ENCODE peak calls at places on chromosomes 5 and 9, in seven cellular contexts. R is PC-9; U is WTC11; H is AG10803; M is CD8-positive, alpha-beta T cell; N is left ventricle myocardium inferior; P is mucosa of descending colon. Z is an unnamed sample.

GRCh38 chr5:176644878-176645670 is 2.2 kb upstream of the TSPAN17 start:
- DNase-seq in R (no peak), U (no peak), H (no peak), M (no peak), N (no peak), P (peak; percentile 24), Z (no peak)

GRCh38 chr5:118548761-118549160 is 439.6 kb downstream of the DTWD2 start:
- DNase-seq in R (no peak), U (no peak), H (peak; percentile 93), M (no peak), N (no peak), P (no peak), Z (peak; percentile 50)

GRCh38 chr9:72333758-72334157 is 31.2 kb downstream of the ZFAND5 start:
- DNase-seq in R (no peak), U (peak; percentile 65), H (no peak), M (no peak), N (no peak), P (no peak), Z (no peak)

GRCh38 chr9:93161801-93162635 is 21.9 kb upstream of the WNK2 start:
- DNase-seq in R (no peak), U (no peak), H (peak; percentile 9), M (no peak), N (no peak), P (no peak), Z (no peak)

GRCh38 chr5:111755942-111756353 is 1.0 kb downstream of the NREP start:
- DNase-seq in R (no peak), U (no peak), H (peak; percentile 70), M (no peak), N (no peak), P (no peak), Z (peak; percentile 49)

GRCh38 chr5:71907589-71908145 is 188.6 kb downstream of the CARTPT start:
- DNase-seq in R (no peak), U (no peak), H (no peak), M (no peak), N (no peak), P (no peak), Z (no peak)

GRCh38 chr9:107446491-107446890 is 43.1 kb downstream of the KLF4 start:
- DNase-seq in R (no peak), U (no peak), H (no peak), M (no peak), N (no peak), P (no peak), Z (no peak)

GRCh38 chr5:9622891-9623547 is 7.1 kb downstream of the TAS2R1 start:
- DNase-seq in R (no peak), U (no peak), H (peak; percentile 76), M (no peak), N (no peak), P (no peak), Z (no peak)

GRCh38 chr5:110161162-110161561 is 471.4 kb downstream of the MAN2A1 start:
- DNase-seq in R (no peak), U (no peak), H (no peak), M (no peak), N (no peak), P (no peak), Z (no peak)

GRCh38 chr9:35774907-35775635 is 16.3 kb upstream of the NPR2 start:
- DNase-seq in R (no peak), U (peak; percentile 16), H (no peak), M (no peak), N (no peak), P (no peak), Z (no peak)

GRCh38 chr9:123925161-123925560 is 4.8 kb downstream of the DENND1A start:
- DNase-seq in R (no peak), U (no peak), H (no peak), M (no peak), N (no peak), P (no peak), Z (no peak)

DNA sequence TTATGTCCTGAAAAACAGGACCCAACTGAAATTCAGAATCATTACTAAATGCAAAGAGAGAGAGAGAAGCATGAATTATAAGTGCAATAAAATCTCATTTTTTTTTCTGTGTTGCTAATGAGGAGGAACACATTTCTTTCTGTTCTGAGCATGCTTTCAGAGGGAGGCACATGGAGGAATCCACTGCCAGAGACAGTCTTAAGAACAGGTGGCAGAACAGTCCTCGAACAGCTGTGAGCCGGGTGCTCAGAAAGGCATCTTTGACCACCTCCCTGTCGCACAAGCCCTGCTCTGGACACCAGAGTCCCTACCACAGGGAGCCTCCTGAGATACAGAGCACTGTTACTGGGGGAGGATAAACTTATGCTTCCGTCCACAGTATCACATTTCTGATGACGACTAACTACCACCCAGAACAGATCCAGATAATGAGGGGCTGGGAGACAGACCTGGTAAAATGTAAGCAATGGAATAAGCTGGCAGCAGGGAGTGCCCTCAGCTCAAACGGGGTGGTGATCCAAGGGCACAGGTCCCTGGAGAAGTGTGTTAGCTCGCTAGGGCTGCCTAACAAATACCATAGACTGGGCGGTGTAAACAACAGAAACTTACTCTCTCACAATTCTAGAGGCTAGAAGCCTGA is 134.0 kb downstream of the SLC1A3 start:
- DNase-seq in R (no peak), U (no peak), H (no peak), M (no peak), N (no peak), P (no peak), Z (no peak)
- TF ChIP-seq CTCF in R (no peak), U (no peak), H (no peak), M (no peak), N (no peak), P (no peak), Z (no peak)

GRCh38 chr9:126919193-126919592 is 4.6 kb downstream of the RALGPS1 start:
- DNase-seq in R (no peak), U (no peak), H (no peak), M (no peak), N (no peak), P (no peak), Z (no peak)

GRCh38 chr9:126915281-126915816 is 767 bp downstream of the RALGPS1 start:
- DNase-seq in R (peak; percentile 87), U (peak; percentile 89), H (no peak), M (peak; percentile 25), N (peak; percentile 22), P (peak; percentile 91), Z (peak; percentile 6)

GRCh38 chr9:126914458-126915280 is at the start of gene RALGPS1:
- DNase-seq in R (peak; percentile 98), U (peak; percentile 98), H (peak; percentile 95), M (peak; percentile 84), N (peak; percentile 96), P (peak; percentile 97), Z (peak; percentile 95)

GRCh38 chr9:126915846-126916543 is 1.4 kb downstream of the RALGPS1 start:
- DNase-seq in R (peak; percentile 4), U (no peak), H (no peak), M (no peak), N (no peak), P (peak; percentile 35), Z (no peak)

GRCh38 chr9:126916909-126917308 is 2.3 kb downstream of the RALGPS1 start:
- DNase-seq in R (no peak), U (peak; percentile 34), H (no peak), M (no peak), N (no peak), P (no peak), Z (peak; percentile 44)
- TF ChIP-seq CTCF in R (no peak), U (no peak), H (no peak), M (no peak), N (no peak), P (no peak), Z (peak; percentile 28)

DNA sequence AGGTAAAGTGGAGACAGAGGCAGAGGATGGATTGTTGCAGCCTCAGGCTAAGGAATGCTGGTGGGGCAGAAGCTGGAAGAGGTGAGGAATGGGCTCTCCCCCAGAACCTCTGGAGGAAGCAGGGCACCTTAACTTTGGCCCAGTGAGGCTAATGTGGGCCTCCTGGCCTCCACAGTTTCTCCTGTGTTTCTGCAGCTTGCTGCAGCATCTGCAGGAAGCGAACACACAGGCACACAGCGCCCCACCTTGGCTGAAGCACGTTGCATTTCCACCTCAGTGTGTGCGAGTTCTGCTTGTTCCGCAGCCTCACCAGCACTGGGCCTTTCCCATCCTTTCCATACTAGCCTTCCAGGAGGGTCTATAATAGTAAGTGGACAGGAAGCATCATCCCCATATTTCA is 27.2 kb upstream of the ASS1 start:
- DNase-seq in R (peak; percentile 32), U (peak; percentile 48), H (no peak), M (no peak), N (no peak), P (no peak), Z (peak; percentile 23)
- TF ChIP-seq CTCF in R (peak; percentile 29), U (no peak), H (no peak), M (no peak), N (no peak), P (no peak), Z (peak; percentile 3)

GRCh38 chr9:109399258-109399767 is 78.5 kb upstream of the EPB41L4B start:
- DNase-seq in R (no peak), U (no peak), H (no peak), M (no peak), N (no peak), P (no peak), Z (no peak)

GRCh38 chr9:109403116-109403515 is 82.3 kb upstream of the EPB41L4B start:
- DNase-seq in R (no peak), U (no peak), H (peak; percentile 29), M (no peak), N (no peak), P (no peak), Z (no peak)

GRCh38 chr9:109403766-109404320 is 83.0 kb upstream of the EPB41L4B start:
- DNase-seq in R (no peak), U (no peak), H (peak; percentile 12), M (no peak), N (no peak), P (no peak), Z (peak; percentile 54)

GRCh38 chr9:109401990-109402318 is 81.1 kb upstream of the EPB41L4B start:
- DNase-seq in R (no peak), U (no peak), H (no peak), M (no peak), N (no peak), P (no peak), Z (no peak)

GRCh38 chr9:109401169-109401989 is 80.5 kb upstream of the EPB41L4B start:
- DNase-seq in R (peak; percentile 71), U (peak; percentile 86), H (peak; percentile 25), M (no peak), N (no peak), P (peak; percentile 52), Z (peak; percentile 68)
- TF ChIP-seq CTCF in R (peak; percentile 89), U (peak; percentile 89), H (peak; percentile 70), M (no peak), N (peak; percentile 63), P (peak; percentile 36), Z (peak; percentile 67)

GRCh38 chr5:14141764-14142163 is 1.4 kb upstream of the TRIO start:
- DNase-seq in R (no peak), U (no peak), H (no peak), M (no peak), N (no peak), P (no peak), Z (no peak)
- TF ChIP-seq CTCF in R (no peak), U (no peak), H (peak; percentile 4), M (no peak), N (no peak), P (no peak), Z (no peak)

DNA sequence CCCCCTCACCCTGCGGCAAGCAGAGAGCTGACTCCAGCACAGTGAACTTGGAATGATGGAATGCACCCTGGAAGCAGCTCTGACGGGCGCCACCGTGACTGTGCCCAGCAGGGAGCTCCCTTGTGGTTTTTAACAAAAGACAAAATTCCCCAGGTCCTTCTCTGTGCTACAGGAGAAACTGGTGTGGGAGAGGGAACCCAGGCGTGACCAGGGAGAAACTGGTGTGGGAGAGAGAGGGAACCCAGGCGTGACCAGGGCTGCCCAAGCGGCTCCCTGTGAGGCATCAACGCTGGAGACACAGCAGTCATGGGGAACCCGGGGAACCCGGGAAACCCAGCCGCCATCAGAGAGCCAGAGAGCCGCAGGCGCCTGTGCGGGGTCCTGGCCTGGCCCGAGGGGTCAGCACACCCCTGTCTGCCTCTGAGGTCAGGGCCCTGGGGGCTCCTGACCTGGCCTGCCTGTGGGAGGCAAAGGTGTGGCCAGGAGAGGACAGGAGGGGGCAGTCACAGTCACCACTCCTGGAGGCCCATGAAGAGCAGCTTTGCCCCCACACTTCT is 3.1 kb upstream of the AHRR start:
- DNase-seq in R (peak; percentile 71), U (no peak), H (peak; percentile 71), M (no peak), N (no peak), P (no peak), Z (peak; percentile 24)
- TF ChIP-seq CTCF in R (peak; percentile 31), U (no peak), H (peak; percentile 14), M (no peak), N (no peak), P (no peak), Z (no peak)